ENCODE peak calls at places on chromosomes 6 and 20, in four cellular contexts. P is HepG2, R is K562, T is GM12878. B is an unnamed sample.

GRCh38 chr20:46936415-46937139 is 41.9 kb downstream of the EYA2 start:
- DNase-seq in P (no peak), T (no peak), R (no peak), B (no peak)

GRCh38 chr6:90548001-90548400 is 38.9 kb downstream of the MAP3K7 start:
- DNase-seq in P (no peak), T (no peak), R (no peak), B (no peak)

GRCh38 chr6:95417856-95418255 is 159.5 kb upstream of the MANEA start:
- DNase-seq in T (no peak), R (no peak), P (no peak), B (no peak)

GRCh38 chr6:46352541-46353267 is 138.5 kb downstream of the RCAN2 start:
- DNase-seq in T (no peak), P (no peak), R (peak; percentile 6), B (no peak)

GRCh38 chr20:19964289-19965263 is 52.6 kb upstream of the NAA20 start:
- DNase-seq in R (peak; percentile 9), T (no peak), P (peak; percentile 99), B (no peak)

GRCh38 chr20:61460261-61461047 is 208.4 kb downstream of the CDH4 start:
- DNase-seq in P (no peak), T (no peak), R (no peak), B (no peak)

GRCh38 chr6:117165921-117166499 is 99.3 kb upstream of the VGLL2 start:
- DNase-seq in P (no peak), R (no peak), T (no peak), B (no peak)

GRCh38 chr20:58131111-58131510 is 97.3 kb downstream of the ANKRD60 start:
- DNase-seq in P (no peak), T (no peak), R (no peak), B (no peak)

GRCh38 chr6:33947047-33947446 is 143.2 kb upstream of the MLN start:
- DNase-seq in P (no peak), T (no peak), R (no peak), B (no peak)

GRCh38 chr20:21006611-21007010 is 99.5 kb downstream of the LINC00237 start:
- DNase-seq in P (no peak), R (no peak), T (no peak), B (no peak)

GRCh38 chr20:2101057-2101934 is at the start of gene STK35:
- DNase-seq in P (no peak), T (peak; percentile 13), R (peak; percentile 72), B (peak; percentile 70)

GRCh38 chr6:71481021-71481420 is 192.4 kb downstream of the OGFRL1 start:
- DNase-seq in P (no peak), R (no peak), T (no peak), B (no peak)

GRCh38 chr6:151071295-151071694 is 168.5 kb upstream of the AKAP12 start:
- DNase-seq in P (peak; percentile 38), R (no peak), T (no peak), B (no peak)

GRCh38 chr20:53608456-53609413 is 15.1 kb upstream of the ZNF217 start:
- DNase-seq in P (no peak), R (peak; percentile 94), T (no peak), B (no peak)

GRCh38 chr6:318265-318890 is 26.1 kb downstream of the DUSP22 start:
- DNase-seq in P (no peak), T (no peak), R (no peak), B (no peak)

GRCh38 chr6:161242113-161242512 is 31.7 kb downstream of the AGPAT4 start:
- DNase-seq in T (no peak), R (no peak), P (no peak), B (no peak)

GRCh38 chr20:63106108-63106764 is 99.5 kb upstream of the BHLHE23 start:
- DNase-seq in P (no peak), R (no peak), T (no peak), B (no peak)

GRCh38 chr20:8557711-8558110 is 425.6 kb downstream of the PLCB1 start:
- DNase-seq in P (no peak), R (no peak), T (no peak), B (no peak)

DNA sequence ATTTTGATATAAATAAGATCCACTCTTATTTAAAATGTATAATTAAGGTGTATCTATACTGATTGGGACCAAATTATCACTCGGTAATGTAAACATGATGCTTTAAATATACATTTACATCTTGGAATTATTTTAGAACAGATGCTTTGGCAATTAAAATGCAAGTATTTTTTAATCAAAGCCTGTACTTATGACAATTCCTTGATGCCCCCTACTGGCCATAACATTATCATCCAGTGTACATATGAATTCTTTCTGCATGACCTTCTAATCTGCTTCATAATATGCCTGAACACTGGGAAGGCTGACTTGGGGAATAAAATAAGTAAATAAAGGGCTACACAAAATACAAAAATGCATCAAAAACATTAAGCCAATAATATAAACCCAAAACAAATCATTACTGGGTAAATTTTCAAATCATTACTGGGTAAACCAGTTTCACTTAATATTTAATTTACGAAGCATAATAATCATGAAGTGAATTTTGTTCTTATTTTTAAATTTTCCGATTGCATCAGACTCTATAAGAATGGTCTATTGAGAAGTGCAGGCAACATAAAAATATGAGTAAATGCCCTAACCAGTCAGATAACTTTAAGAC is 65.1 kb downstream of the CGA start:
- DNase-seq in P (peak; percentile 16), T (no peak), R (peak; percentile 60), B (peak; percentile 16)
- TF ChIP-seq FOXM1 in P (no peak), T (no peak), R (no peak), B (no peak)

GRCh38 chr6:44255848-44256247 is 1.5 kb downstream of the SLC35B2 start:
- DNase-seq in T (no peak), P (no peak), R (peak; percentile 57), B (no peak)

GRCh38 chr6:44256291-44257006 is 879 bp downstream of the SLC35B2 start:
- DNase-seq in P (no peak), T (no peak), R (no peak), B (peak; percentile 36)

GRCh38 chr6:44254201-44254956 is 2.9 kb downstream of the SLC35B2 start:
- DNase-seq in P (no peak), T (no peak), R (peak; percentile 54), B (no peak)

GRCh38 chr6:44253307-44254101 is 3.8 kb downstream of the SLC35B2 start:
- DNase-seq in P (peak; percentile 70), T (no peak), R (peak; percentile 84), B (no peak)

GRCh38 chr6:44254957-44255808 is 2.1 kb downstream of the SLC35B2 start:
- DNase-seq in R (peak; percentile 66), T (no peak), P (no peak), B (no peak)
- TF ChIP-seq TARDBP in R (no peak), T (no peak), P (no peak), B (no peak)

GRCh38 chr20:4936851-4937412 is 64.4 kb downstream of the SLC23A2 start:
- DNase-seq in P (peak; percentile 91), R (no peak), T (no peak), B (no peak)
- TF ChIP-seq FOXM1 in P (no peak), R (no peak), T (no peak), B (no peak)

DNA sequence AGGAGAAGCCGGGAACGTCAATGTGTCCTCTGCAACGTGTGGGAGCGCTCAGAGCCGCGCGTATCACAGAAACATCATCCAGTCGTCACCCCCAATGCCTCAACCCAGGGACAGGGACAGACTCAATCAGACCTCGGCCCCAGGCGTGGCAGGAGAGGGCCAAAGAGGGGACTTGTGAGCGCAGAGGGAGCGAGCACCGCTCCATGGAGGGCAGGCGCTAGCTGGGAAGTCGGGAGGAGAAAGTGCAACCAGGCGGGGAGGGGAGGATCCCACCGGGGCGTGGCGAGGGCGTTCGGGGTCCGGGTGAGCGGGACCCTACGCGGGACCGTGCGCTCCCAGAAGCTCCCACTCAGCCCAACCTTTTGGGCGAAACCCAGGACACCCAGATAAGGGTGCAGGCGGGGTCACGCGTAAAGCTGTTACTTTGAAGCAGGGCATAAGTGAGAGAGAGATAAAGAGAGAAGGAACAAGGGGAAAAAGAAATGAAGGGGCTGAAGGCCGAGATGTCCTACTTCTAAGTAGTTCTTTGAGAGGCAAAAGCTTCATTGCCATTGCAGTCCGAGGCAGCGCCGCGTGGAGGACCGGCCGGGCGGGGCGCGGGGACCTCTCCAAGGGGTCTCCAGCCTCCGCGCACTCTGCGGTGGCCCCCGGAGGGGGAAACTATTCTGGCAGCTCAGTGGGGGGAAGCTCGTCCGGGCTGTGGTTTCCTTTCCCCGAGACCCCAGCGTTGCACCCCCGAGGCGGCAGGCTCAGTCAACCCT is 862 bp upstream of the SOBP start:
- DNase-seq in T (no peak), R (peak; percentile 29), P (peak; percentile 44), B (peak; percentile 57)
- TF ChIP-seq TARDBP in T (no peak), R (no peak), P (no peak), B (no peak)

DNA sequence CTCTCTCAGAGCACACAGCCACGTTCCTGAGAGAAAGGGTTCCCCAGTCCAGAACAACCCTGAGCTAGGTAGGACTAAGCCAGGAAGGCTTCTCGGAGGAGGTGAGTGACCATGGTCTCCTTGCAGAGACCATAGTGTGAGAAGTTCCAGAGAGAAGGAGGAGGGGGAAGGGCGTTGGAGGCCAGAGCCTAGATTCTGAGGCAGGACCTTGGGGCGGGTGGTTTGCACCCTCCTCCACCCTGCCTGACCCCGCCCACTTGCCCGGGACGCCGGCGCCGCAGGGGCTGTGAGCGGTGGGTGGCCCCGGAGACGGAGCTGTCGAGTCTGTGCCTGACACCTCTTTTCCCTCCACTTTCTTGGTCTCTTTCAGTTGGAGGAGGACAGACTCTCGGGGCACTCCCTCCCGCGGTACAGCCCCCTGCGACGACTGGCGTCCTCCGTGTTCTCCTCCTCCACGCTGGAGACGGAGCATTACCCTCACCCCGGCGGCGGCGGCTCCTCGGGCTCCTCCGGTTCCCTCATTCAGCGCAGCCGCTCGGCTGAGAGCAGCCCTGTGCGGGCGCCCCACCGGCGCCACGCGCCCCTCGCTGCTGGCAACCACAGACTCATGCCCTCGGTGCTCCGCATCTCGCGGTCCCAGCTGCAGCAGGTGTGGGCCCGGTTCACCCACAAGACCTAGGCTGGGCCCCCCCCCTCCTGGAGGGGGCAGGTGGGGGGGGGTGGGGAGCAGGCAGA is 26.2 kb downstream of the TTBK1 start:
- DNase-seq in T (no peak), R (peak; percentile 66), P (no peak), B (peak; percentile 30)
- TF ChIP-seq FOXM1 in T (no peak), R (no peak), P (no peak), B (no peak)

GRCh38 chr20:56626367-56627121 is 2.6 kb upstream of the TFAP2C start:
- DNase-seq in R (peak; percentile 48), P (no peak), T (no peak), B (no peak)

GRCh38 chr20:56628873-56629463 is at the start of gene TFAP2C:
- DNase-seq in T (no peak), R (peak; percentile 74), P (no peak), B (peak; percentile 92)

GRCh38 chr20:56627122-56628014 is 1.7 kb upstream of the TFAP2C start:
- DNase-seq in T (no peak), P (no peak), R (no peak), B (no peak)

GRCh38 chr20:56629464-56630085 is 469 bp downstream of the TFAP2C start:
- DNase-seq in T (no peak), P (no peak), R (no peak), B (peak; percentile 26)

GRCh38 chr20:56628015-56628872 is 862 bp upstream of the TFAP2C start:
- DNase-seq in R (no peak), P (no peak), T (no peak), B (no peak)
- TF ChIP-seq TARDBP in R (no peak), P (no peak), T (no peak), B (no peak)

B was measured in HEK293T.